ENCODE peak calls at places on chromosomes 4 and X, in four cellular contexts. D is CD4-positive, alpha-beta T cell; Z is NCI-H187 treated with DMSO at 0.1 percent for 48 hours; A is pons. T is an unnamed sample.

GRCh38 chrX:53317365-53318069 is 36.1 kb upstream of the IQSEC2 start:
- DNase-seq in D (peak), Z (no peak), A (peak), T (peak)

GRCh38 chrX:1932231-1932630 is 317.4 kb downstream of the ASMT start:
- DNase-seq in D (no peak), Z (no peak), A (no peak), T (peak)

GRCh38 chrX:135977611-135978010 is 3.8 kb upstream of the MMGT1 start:
- DNase-seq in D (no peak), Z (no peak), A (no peak), T (peak)

GRCh38 chrX:78708171-78708570 is 39.3 kb upstream of the LPAR4 start:
- DNase-seq in D (no peak), Z (no peak), A (no peak), T (peak)

GRCh38 chr4:108224628-108225053 is 55.9 kb upstream of the LEF1 start:
- DNase-seq in D (no peak), Z (no peak), A (no peak), T (peak)

GRCh38 chr4:73573794-73574528 is 46.3 kb downstream of the RASSF6 start:
- DNase-seq in D (no peak), Z (peak), A (peak), T (peak)

GRCh38 chr4:94127707-94128328 is 79.8 kb upstream of the SMARCAD1 start:
- DNase-seq in D (no peak), Z (no peak), A (peak), T (peak)

GRCh38 chr4:148061795-148062194 is 329.9 kb downstream of the ARHGAP10 start:
- DNase-seq in D (no peak), Z (no peak), A (no peak), T (no peak)

GRCh38 chr4:122309988-122310626 is 68.7 kb upstream of the ADAD1 start:
- DNase-seq in D (no peak), Z (no peak), A (peak), T (peak)

GRCh38 chr4:36172650-36173049 is 71.7 kb downstream of the ARAP2 start:
- DNase-seq in D (no peak), Z (no peak), A (peak), T (no peak)

GRCh38 chrX:95841863-95842262 is 842.8 kb upstream of the DIAPH2 start:
- DNase-seq in D (no peak), Z (no peak), A (no peak), T (no peak)

GRCh38 chr4:153474251-153474650 is 8.1 kb downstream of the TMEM131L start:
- DNase-seq in D (no peak), Z (no peak), A (no peak), T (no peak)

GRCh38 chr4:185424905-185425599 is 712 bp downstream of the UFSP2 start:
- DNase-seq in D (no peak), Z (no peak), A (peak), T (no peak)

GRCh38 chr4:143021384-143021783 is 163.3 kb upstream of the USP38 start:
- DNase-seq in D (no peak), Z (no peak), A (peak), T (no peak)

GRCh38 chrX:136694491-136695087 is 46.6 kb downstream of the CD40LG start:
- DNase-seq in D (peak), Z (no peak), A (peak), T (peak)

GRCh38 chrX:39167791-39168190 is 366.5 kb downstream of the MID1IP1 start:
- DNase-seq in D (no peak), Z (no peak), A (no peak), T (no peak)

GRCh38 chr4:38381788-38382187 is 282.2 kb upstream of the KLF3 start:
- DNase-seq in D (no peak), Z (no peak), A (no peak), T (no peak)

GRCh38 chrX:13092455-13092941 is 48.1 kb upstream of the FAM9C start:
- DNase-seq in D (peak), Z (no peak), A (peak), T (no peak)

GRCh38 chr4:156634612-156635011 is 337.0 kb downstream of the PDGFC start:
- DNase-seq in D (no peak), Z (no peak), A (no peak), T (peak)

GRCh38 chrX:43676960-43677582 is 21.0 kb downstream of the MAOA start:
- DNase-seq in D (no peak), Z (no peak), A (no peak), T (no peak)

GRCh38 chr4:98564847-98565246 is 93.6 kb downstream of the TSPAN5 start:
- DNase-seq in D (no peak), Z (no peak), A (peak), T (no peak)

GRCh38 chrX:38841766-38842165 is 40.5 kb downstream of the MID1IP1 start:
- DNase-seq in D (no peak), Z (no peak), A (no peak), T (no peak)

GRCh38 chrX:64291106-64291505 is 60.7 kb upstream of the ASB12 start:
- DNase-seq in D (no peak), Z (no peak), A (no peak), T (no peak)

GRCh38 chr4:82423245-82424054 is 6.8 kb downstream of the HNRNPDL start:
- DNase-seq in D (no peak), Z (no peak), A (no peak), T (no peak)

GRCh38 chrX:13742397-13743176 is 8.0 kb downstream of the OFD1 start:
- DNase-seq in D (peak), Z (no peak), A (no peak), T (no peak)

GRCh38 chr4:87073570-87074470 is 139.0 kb downstream of the AFF1 start:
- DNase-seq in D (peak), Z (peak), A (peak), T (no peak)

GRCh38 chr4:33780952-33781655 is 2463.2 kb downstream of the ARAP2 start:
- DNase-seq in D (no peak), Z (no peak), A (no peak), T (peak)

GRCh38 chr4:181161669-181162068 is 1081.5 kb upstream of the TENM3 start:
- DNase-seq in D (no peak), Z (no peak), A (no peak), T (no peak)

GRCh38 chr4:80452055-80452454 is 116.5 kb downstream of the CFAP299 start:
- DNase-seq in D (no peak), Z (no peak), A (no peak), T (no peak)

GRCh38 chr4:156672924-156673323 is 298.7 kb downstream of the PDGFC start:
- DNase-seq in D (no peak), Z (no peak), A (peak), T (no peak)

GRCh38 chr4:74391890-74392478 is 27.0 kb downstream of the EREG start:
- DNase-seq in D (no peak), Z (no peak), A (no peak), T (no peak)

GRCh38 chr4:101835121-101835904 is 44.8 kb downstream of the BANK1 start:
- DNase-seq in D (no peak), Z (no peak), A (peak), T (peak)

GRCh38 chr4:56424697-56425514 is 10.5 kb downstream of the PPAT start:
- DNase-seq in D (peak), Z (no peak), A (peak), T (peak)

T was measured in myocyte.